ENCODE peak calls at places on chromosomes 7 and 10, in six cellular contexts. I, C, H, Z, G and S are unnamed samples.

GRCh38 chr7:38007096-38007495 is 86.7 kb downstream of the EPDR1 start:
- DNase-seq in I (no peak), C (no peak), H (no peak), Z (no peak), G (no peak), S (no peak)

GRCh38 chr7:43905954-43906326 is 456 bp downstream of the URGCP start:
- DNase-seq in I (no peak), C (peak; percentile 59), H (no peak), Z (no peak), G (no peak), S (peak; percentile 9)

GRCh38 chr7:12719978-12720377 is 32.5 kb downstream of the ARL4A start:
- DNase-seq in I (no peak), C (no peak), H (no peak), Z (no peak), G (no peak), S (no peak)

GRCh38 chr10:124482401-124482800 is 20.8 kb downstream of the LHPP start:
- DNase-seq in I (no peak), C (no peak), H (no peak), Z (no peak), G (no peak), S (no peak)

GRCh38 chr10:82888809-82889455 is 1013.9 kb downstream of the NRG3 start:
- DNase-seq in I (no peak), C (no peak), H (no peak), Z (no peak), G (no peak), S (no peak)

GRCh38 chr7:15783971-15784693 is 97.6 kb upstream of the MEOX2 start:
- DNase-seq in I (no peak), C (no peak), H (no peak), Z (no peak), G (no peak), S (no peak)

GRCh38 chr7:139231513-139232376 is 708 bp downstream of the UBN2 start:
- DNase-seq in I (no peak), C (peak; percentile 52), H (no peak), Z (peak; percentile 55), G (peak; percentile 69), S (no peak)

GRCh38 chr10:22503315-22504090 is 158.2 kb downstream of the SPAG6 start:
- DNase-seq in I (no peak), C (no peak), H (no peak), Z (no peak), G (no peak), S (no peak)

GRCh38 chr10:12787297-12787696 is 214.2 kb downstream of the CCDC3 start:
- DNase-seq in I (no peak), C (no peak), H (no peak), Z (no peak), G (no peak), S (no peak)

GRCh38 chr7:140176271-140176701 is 497 bp downstream of the KDM7A start:
- DNase-seq in I (no peak), C (peak; percentile 25), H (no peak), Z (peak; percentile 13), G (no peak), S (no peak)

GRCh38 chr7:158763454-158764033 is 58.9 kb upstream of the NCAPG2 start:
- DNase-seq in I (no peak), C (no peak), H (no peak), Z (no peak), G (no peak), S (no peak)

GRCh38 chr7:23524473-23524872 is 7.3 kb downstream of the TRA2A start:
- DNase-seq in I (no peak), C (no peak), H (no peak), Z (no peak), G (no peak), S (no peak)

GRCh38 chr10:102230264-102230860 is 4.3 kb downstream of the ELOVL3 start:
- DNase-seq in I (no peak), C (peak; percentile 45), H (no peak), Z (no peak), G (no peak), S (no peak)

GRCh38 chr7:45702751-45703150 is 128.6 kb downstream of the ADCY1 start:
- DNase-seq in I (no peak), C (no peak), H (no peak), Z (no peak), G (no peak), S (no peak)

GRCh38 chr7:110071219-110071618 is 1019.7 kb upstream of the LRRN3 start:
- DNase-seq in I (no peak), C (no peak), H (no peak), Z (no peak), G (no peak), S (no peak)

GRCh38 chr7:111796671-111797070 is 234.4 kb upstream of the IMMP2L start:
- DNase-seq in I (no peak), C (no peak), H (no peak), Z (peak; percentile 30), G (no peak), S (no peak)

GRCh38 chr10:69807696-69808095 is 6.0 kb downstream of the COL13A1 start:
- DNase-seq in I (no peak), C (no peak), H (no peak), Z (no peak), G (no peak), S (no peak)

GRCh38 chr10:63711866-63712716 is 190.9 kb downstream of the REEP3 start:
- DNase-seq in I (peak; percentile 74), C (no peak), H (no peak), Z (no peak), G (peak; percentile 93), S (no peak)

GRCh38 chr10:92692085-92692671 is 2.4 kb downstream of the HHEX start:
- DNase-seq in I (no peak), C (no peak), H (no peak), Z (no peak), G (no peak), S (no peak)

GRCh38 chr7:128352138-128352537 is 8.4 kb upstream of the RBM28 start:
- DNase-seq in I (no peak), C (no peak), H (no peak), Z (no peak), G (peak; percentile 79), S (no peak)

GRCh38 chr10:6473430-6473829 is 106.6 kb downstream of the PRKCQ start:
- DNase-seq in I (no peak), C (no peak), H (no peak), Z (peak; percentile 16), G (no peak), S (no peak)

GRCh38 chr10:760622-761021 is 71.2 kb upstream of the DIP2C start:
- DNase-seq in I (no peak), C (no peak), H (no peak), Z (peak; percentile 8), G (no peak), S (no peak)

GRCh38 chr10:76492026-76492425 is 1060.6 kb downstream of the LRMDA start:
- DNase-seq in I (peak; percentile 92), C (no peak), H (no peak), Z (no peak), G (no peak), S (no peak)

GRCh38 chr10:70756710-70757360 is 28.3 kb downstream of the TBATA start:
- DNase-seq in I (peak; percentile 23), C (no peak), H (no peak), Z (no peak), G (no peak), S (no peak)

GRCh38 chr7:98212532-98213041 is 1.3 kb downstream of the BHLHA15 start:
- DNase-seq in I (no peak), C (no peak), H (no peak), Z (no peak), G (no peak), S (no peak)

GRCh38 chr7:30727061-30727945 is 24.6 kb upstream of the INMT start:
- DNase-seq in I (no peak), C (no peak), H (no peak), Z (peak; percentile 73), G (no peak), S (no peak)

GRCh38 chr7:91596287-91596686 is 284.2 kb downstream of the MTERF1 start:
- DNase-seq in I (no peak), C (no peak), H (no peak), Z (no peak), G (no peak), S (no peak)

GRCh38 chr10:49083256-49083655 is 32.1 kb downstream of the VSTM4 start:
- DNase-seq in I (no peak), C (no peak), H (no peak), Z (no peak), G (peak; percentile 74), S (no peak)

GRCh38 chr7:139749545-139749944 is 28.3 kb downstream of the HIPK2 start:
- DNase-seq in I (no peak), C (no peak), H (no peak), Z (no peak), G (no peak), S (no peak)

GRCh38 chr7:130084037-130084875 is 13.9 kb downstream of the KLHDC10 start:
- DNase-seq in I (no peak), C (peak; percentile 17), H (no peak), Z (peak; percentile 26), G (no peak), S (no peak)

GRCh38 chr10:110430369-110431273 is 67.1 kb upstream of the DUSP5 start:
- DNase-seq in I (no peak), C (no peak), H (no peak), Z (no peak), G (no peak), S (no peak)

GRCh38 chr10:851891-852290 is 79.6 kb downstream of the LARP4B start:
- DNase-seq in I (no peak), C (peak; percentile 42), H (no peak), Z (peak; percentile 64), G (no peak), S (peak; percentile 63)

GRCh38 chr10:6583447-6583846 is 3.4 kb upstream of the PRKCQ start:
- DNase-seq in I (no peak), C (no peak), H (peak; percentile 59), Z (no peak), G (no peak), S (no peak)

GRCh38 chr7:127872122-127872521 is 159.1 kb downstream of the LRRC4 start:
- DNase-seq in I (no peak), C (no peak), H (no peak), Z (no peak), G (no peak), S (no peak)

GRCh38 chr7:144011458-144012230 is 11.5 kb downstream of the OR6B1 start:
- DNase-seq in I (no peak), C (no peak), H (no peak), Z (no peak), G (no peak), S (no peak)

GRCh38 chr7:107045980-107046379 is 1.5 kb downstream of the PRKAR2B start:
- DNase-seq in I (no peak), C (no peak), H (no peak), Z (peak; percentile 29), G (no peak), S (no peak)

GRCh38 chr7:45890902-45891461 is 2.7 kb downstream of the IGFBP1 start:
- DNase-seq in I (no peak), C (no peak), H (no peak), Z (peak; percentile 41), G (no peak), S (peak; percentile 16)